ENCODE peak calls at places on chromosomes 1 and 21, in seven cellular contexts. K is RWPE2, U is myocyte, C is fibroblast of pulmonary artery, P is NCI-H1694, R is T-helper 1 cell, Z is WTC11. F is an unnamed sample.
A peak's percentile ranks its signal among the peaks of the same experiment; 100 is the strongest.

GRCh38 chr1:59688976-59689375 is 125.8 kb upstream of the HOOK1 start:
- DNase-seq in P (no peak), C (no peak), U (no peak), K (no peak), R (no peak), Z (no peak), F (no peak)

GRCh38 chr21:33024278-33025103 is 1.2 kb upstream of the OLIG2 start:
- DNase-seq in K (no peak), Z (no peak), C (no peak), R (no peak), U (no peak), P (no peak), F (no peak)

GRCh38 chr1:54069792-54070548 is 16.6 kb downstream of the TCEANC2 start:
- DNase-seq in K (no peak), P (peak; percentile 91), C (peak; percentile 71), Z (no peak), R (no peak), U (peak; percentile 97), F (peak; percentile 81)

GRCh38 chr21:37253991-37254390 is 13.1 kb downstream of the VPS26C start:
- DNase-seq in C (no peak), P (no peak), R (no peak), K (no peak), Z (no peak), U (no peak), F (no peak)

GRCh38 chr1:10980094-10980577 is 32.3 kb upstream of the TARDBP start:
- DNase-seq in P (no peak), C (peak; percentile 62), U (peak; percentile 99), K (no peak), R (no peak), Z (peak; percentile 95), F (peak; percentile 79)

GRCh38 chr21:34834852-34835501 is 166.2 kb downstream of the CLIC6 start:
- DNase-seq in Z (no peak), U (no peak), C (no peak), P (no peak), R (no peak), K (no peak), F (no peak)

GRCh38 chr1:97042551-97042950 is 321.0 kb downstream of the PTBP2 start:
- DNase-seq in Z (no peak), K (no peak), C (peak; percentile 33), U (peak; percentile 5), R (no peak), P (no peak), F (no peak)

GRCh38 chr21:34640858-34641257 is 25.9 kb upstream of the RCAN1 start:
- DNase-seq in K (no peak), U (peak; percentile 46), P (no peak), C (peak; percentile 64), Z (no peak), R (no peak), F (no peak)

GRCh38 chr21:20968391-20968790 is 29.8 kb upstream of the NCAM2 start:
- DNase-seq in P (no peak), K (no peak), Z (no peak), C (no peak), R (no peak), U (peak; percentile 0), F (peak; percentile 23)

GRCh38 chr1:209790286-209791193 is 6.2 kb upstream of the C1orf74 start:
- DNase-seq in Z (no peak), P (no peak), C (no peak), U (no peak), K (no peak), R (no peak), F (no peak)

GRCh38 chr1:66764994-66765578 is 12.8 kb downstream of the DYNLT5 start:
- DNase-seq in C (peak; percentile 80), Z (peak; percentile 16), K (no peak), U (peak; percentile 74), P (peak; percentile 66), R (peak; percentile 47), F (peak; percentile 48)

GRCh38 chr1:8871539-8871935 is 6.9 kb downstream of the ENO1 start:
- DNase-seq in K (no peak), Z (peak; percentile 57), C (no peak), U (no peak), R (no peak), P (no peak), F (no peak)

GRCh38 chr1:19597463-19598309 is 46.4 kb upstream of the NBL1 start:
- DNase-seq in Z (no peak), P (no peak), R (peak; percentile 63), U (peak; percentile 30), K (no peak), C (peak; percentile 56), F (peak; percentile 34)

GRCh38 chr1:231211005-231211857 is 29.8 kb upstream of the GNPAT start:
- DNase-seq in Z (peak; percentile 97), K (no peak), P (peak; percentile 92), R (peak; percentile 85), C (peak; percentile 66), U (peak; percentile 81), F (peak; percentile 80)